ENCODE peak calls at places on chromosomes 12 and 14, in four cellular contexts. U is hepatocyte, M is lower lobe of right lung, J is psoas muscle. O is an unnamed sample. For H3K36me3 and H3K27me3, the result is how much of the 10 kb centered on the place peaks cover.

GRCh38 chr12:105676694-105677093 is 346.2 kb downstream of the C12orf75 start:
- DNase-seq in U (no peak), M (no peak), J (peak), O (no peak)

GRCh38 chr12:91361864-91362263 is 179.2 kb upstream of the DCN start:
- DNase-seq in U (peak), M (no peak), J (no peak), O (no peak)

GRCh38 chr14:104639889-104640548 is 35.4 kb upstream of the TMEM179 start:
- DNase-seq in U (peak), M (peak), J (peak), O (peak)

GRCh38 chr12:62767506-62767905 is 167.4 kb downstream of the PPM1H start:
- DNase-seq in U (no peak), M (no peak), J (no peak), O (no peak)

GRCh38 chr12:118337194-118337838 is 35.4 kb downstream of the TAOK3 start:
- DNase-seq in U (no peak), M (no peak), J (no peak), O (no peak)

GRCh38 chr14:34466691-34467090 is 4.7 kb upstream of the SPTSSA start:
- DNase-seq in U (no peak), M (no peak), J (no peak), O (no peak)

GRCh38 chr12:38776657-38777056 is 128.7 kb downstream of the CPNE8 start:
- DNase-seq in U (no peak), M (no peak), J (no peak), O (no peak)

GRCh38 chr14:85250369-85250768 is 279.6 kb upstream of the FLRT2 start:
- DNase-seq in U (peak), M (no peak), J (no peak), O (peak)

GRCh38 chr12:40735551-40736230 is 43.5 kb downstream of the CNTN1 start:
- DNase-seq in U (no peak), M (no peak), J (no peak), O (no peak)

GRCh38 chr12:47835831-47836155 is 16.1 kb upstream of the HDAC7 start:
- DNase-seq in U (no peak), M (no peak), J (no peak), O (no peak)

GRCh38 chr12:13347241-13348043 is 150.9 kb downstream of the EMP1 start:
- DNase-seq in U (peak), M (no peak), J (no peak), O (no peak)

GRCh38 chr14:59189281-59189821 is 884 bp downstream of the DAAM1 start:
- DNase-seq in U (peak), M (peak), J (peak), O (peak)

GRCh38 chr14:74573421-74574091 is 38.5 kb downstream of the LTBP2 start:
- DNase-seq in U (no peak), M (peak), J (peak), O (peak)
- H3K4me3 ChIP-seq in U (no peak), M (no peak), J (no peak), O (no peak)

GRCh38 chr12:132741620-132742019 is 20.0 kb downstream of the ANKLE2 start:
- DNase-seq in U (no peak), M (no peak), J (no peak), O (no peak)
- H3K36me3 ChIP-seq in U (under half), M (half or more), J (under half), O (half or more)

GRCh38 chr14:105859717-105860614 is 333.6 kb downstream of the TMEM121 start:
- DNase-seq in U (no peak), M (peak), J (peak), O (no peak)
- H3K27me3 ChIP-seq in U (under half), M (under half), J (under half), O (under half)

GRCh38 chr12:93784339-93785086 is 107.3 kb downstream of the CRADD start:
- DNase-seq in U (peak), M (no peak), J (peak), O (no peak)
- H3K4me3 ChIP-seq in U (no peak), M (no peak), J (peak), O (no peak)

GRCh38 chr12:6936642-6937480 is 6.8 kb upstream of the RNU7-1 start:
- DNase-seq in U (no peak), M (no peak), J (peak), O (peak)

GRCh38 chr12:6936378-6936638 is 7.3 kb upstream of the RNU7-1 start:
- DNase-seq in U (no peak), M (no peak), J (no peak), O (no peak)

GRCh38 chr12:6939187-6939540 is 4.5 kb upstream of the RNU7-1 start:
- DNase-seq in U (no peak), M (no peak), J (no peak), O (no peak)

GRCh38 chr12:6937481-6938352 is 5.9 kb upstream of the RNU7-1 start:
- DNase-seq in U (peak), M (peak), J (peak), O (peak)

DNA sequence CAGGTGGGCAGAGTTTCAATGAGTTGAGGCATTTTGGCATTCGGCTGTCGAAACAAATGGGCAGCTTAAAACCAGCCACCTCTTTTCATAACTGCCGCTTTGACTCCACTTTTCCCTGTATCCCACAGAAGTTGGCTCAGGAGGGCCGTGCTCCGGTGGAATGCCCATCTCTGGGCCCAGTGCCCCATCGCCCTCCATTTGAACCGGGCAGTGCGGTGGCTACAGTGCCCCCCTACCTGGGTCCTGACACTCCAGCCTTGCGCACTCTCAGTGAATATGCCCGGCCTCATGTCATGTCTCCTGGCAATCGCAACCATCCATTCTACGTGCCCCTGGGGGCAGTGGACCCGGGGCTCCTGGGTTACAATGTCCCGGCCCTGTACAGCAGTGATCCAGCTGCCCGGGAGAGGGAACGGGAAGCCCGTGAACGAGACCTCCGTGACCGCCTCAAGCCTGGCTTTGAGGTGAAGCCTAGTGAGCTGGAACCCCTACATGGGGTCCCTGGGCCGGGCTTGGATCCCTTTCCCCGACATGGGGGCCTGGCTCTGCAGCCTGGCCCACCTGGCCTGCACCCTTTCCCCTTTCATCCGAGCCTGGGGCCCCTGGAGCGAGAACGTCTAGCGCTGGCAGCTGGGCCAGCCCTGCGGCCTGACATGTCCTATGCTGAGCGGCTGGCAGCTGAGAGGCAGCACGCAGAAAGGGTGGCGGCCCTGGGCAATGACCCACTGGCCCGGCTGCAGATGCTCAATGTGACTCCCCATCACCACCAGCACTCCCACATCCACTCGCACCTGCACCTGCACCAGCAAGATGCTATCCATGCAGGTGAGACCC is 5.0 kb upstream of the RNU7-1 start:
- DNase-seq in U (no peak), M (no peak), J (peak), O (no peak)
- H3K36me3 ChIP-seq in U (under half), M (half or more), J (under half), O (under half)